ENCODE peak calls at places on chromosomes 2 and 18, in seven cellular contexts. One of them, this sample, is unnamed. For H3K9me3, the result is how much of the 10 kb centered on the place peaks cover.

GRCh38 chr2:68809324-68810240 is 61.6 kb downstream of the BMP10 start:
- DNase-seq in PC-3: no peak
- DNase-seq in astrocyte: no peak
- DNase-seq in stomach: no peak
- DNase-seq in neural progenitor cell: no peak
- DNase-seq in SK-N-SH: no peak
- DNase-seq in CD8-positive, alpha-beta T cell: no peak
- DNase-seq in this sample: no peak

GRCh38 chr2:3472296-3472695 is 47.0 kb downstream of the ADI1 start:
- DNase-seq in astrocyte: no peak
- DNase-seq in CD8-positive, alpha-beta T cell: no peak
- DNase-seq in neural progenitor cell: no peak
- DNase-seq in PC-3: no peak
- DNase-seq in SK-N-SH: no peak
- DNase-seq in stomach: no peak
- DNase-seq in this sample: no peak

GRCh38 chr2:13791019-13791418 is 841.5 kb upstream of the LRATD1 start:
- DNase-seq in SK-N-SH: no peak
- DNase-seq in CD8-positive, alpha-beta T cell: no peak
- DNase-seq in stomach: no peak
- DNase-seq in neural progenitor cell: no peak
- DNase-seq in astrocyte: no peak
- DNase-seq in PC-3: no peak
- DNase-seq in this sample: no peak

GRCh38 chr2:190863946-190864345 is 16.7 kb upstream of the GLS start:
- DNase-seq in astrocyte: no peak
- DNase-seq in stomach: no peak
- DNase-seq in neural progenitor cell: no peak
- DNase-seq in SK-N-SH: no peak
- DNase-seq in PC-3: no peak
- DNase-seq in CD8-positive, alpha-beta T cell: no peak
- DNase-seq in this sample: no peak

GRCh38 chr2:44671896-44672295 is 269.6 kb upstream of the SIX3 start:
- DNase-seq in CD8-positive, alpha-beta T cell: no peak
- DNase-seq in PC-3: no peak
- DNase-seq in stomach: no peak
- DNase-seq in neural progenitor cell: peak
- DNase-seq in SK-N-SH: no peak
- DNase-seq in astrocyte: no peak
- DNase-seq in this sample: no peak

GRCh38 chr18:50172367-50172766 is 22.6 kb downstream of the MYO5B start:
- DNase-seq in stomach: no peak
- DNase-seq in CD8-positive, alpha-beta T cell: no peak
- DNase-seq in neural progenitor cell: no peak
- DNase-seq in SK-N-SH: no peak
- DNase-seq in PC-3: no peak
- DNase-seq in astrocyte: no peak
- DNase-seq in this sample: no peak

GRCh38 chr18:1050012-1050657 is 145.5 kb downstream of the ADCYAP1 start:
- DNase-seq in neural progenitor cell: no peak
- DNase-seq in stomach: no peak
- DNase-seq in astrocyte: peak
- DNase-seq in PC-3: peak
- DNase-seq in SK-N-SH: no peak
- DNase-seq in CD8-positive, alpha-beta T cell: no peak
- DNase-seq in this sample: no peak

GRCh38 chr2:54724560-54725342 is 1.3 kb downstream of the EML6 start:
- DNase-seq in neural progenitor cell: peak
- DNase-seq in SK-N-SH: peak
- DNase-seq in CD8-positive, alpha-beta T cell: no peak
- DNase-seq in stomach: peak
- DNase-seq in PC-3: peak
- DNase-seq in astrocyte: no peak
- DNase-seq in this sample: no peak

GRCh38 chr18:8946046-8946838 is 156.3 kb upstream of the NDUFV2 start:
- DNase-seq in CD8-positive, alpha-beta T cell: no peak
- DNase-seq in PC-3: peak
- DNase-seq in astrocyte: peak
- DNase-seq in stomach: no peak
- DNase-seq in SK-N-SH: no peak
- DNase-seq in neural progenitor cell: no peak
- DNase-seq in this sample: no peak

GRCh38 chr2:47631840-47632398 is 151.0 kb upstream of the MSH6 start:
- DNase-seq in stomach: peak
- DNase-seq in SK-N-SH: no peak
- DNase-seq in neural progenitor cell: no peak
- DNase-seq in CD8-positive, alpha-beta T cell: no peak
- DNase-seq in astrocyte: peak
- DNase-seq in PC-3: peak
- DNase-seq in this sample: no peak

GRCh38 chr18:72325307-72325706 is 218.8 kb downstream of the CBLN2 start:
- DNase-seq in neural progenitor cell: no peak
- DNase-seq in astrocyte: no peak
- DNase-seq in CD8-positive, alpha-beta T cell: no peak
- DNase-seq in PC-3: no peak
- DNase-seq in stomach: no peak
- DNase-seq in SK-N-SH: no peak
- DNase-seq in this sample: no peak

GRCh38 chr18:21602302-21602592 is 1.7 kb upstream of the ESCO1 start:
- DNase-seq in stomach: no peak
- DNase-seq in astrocyte: no peak
- DNase-seq in CD8-positive, alpha-beta T cell: no peak
- DNase-seq in SK-N-SH: no peak
- DNase-seq in neural progenitor cell: no peak
- DNase-seq in PC-3: no peak
- DNase-seq in this sample: no peak

GRCh38 chr2:241584446-241584845 is 25.9 kb downstream of the BOK start:
- DNase-seq in neural progenitor cell: no peak
- DNase-seq in stomach: no peak
- DNase-seq in SK-N-SH: no peak
- DNase-seq in astrocyte: peak
- DNase-seq in PC-3: peak
- DNase-seq in CD8-positive, alpha-beta T cell: no peak
- DNase-seq in this sample: no peak
- H3K9me3 ChIP-seq in neural progenitor cell: under half
- H3K9me3 ChIP-seq in stomach: under half
- H3K9me3 ChIP-seq in SK-N-SH: under half
- H3K9me3 ChIP-seq in astrocyte: under half
- H3K9me3 ChIP-seq in PC-3: under half
- H3K9me3 ChIP-seq in CD8-positive, alpha-beta T cell: under half
- H3K9me3 ChIP-seq in this sample: under half

GRCh38 chr2:24203787-24204150 is 28.9 kb downstream of the FAM228A start:
- DNase-seq in stomach: no peak
- DNase-seq in SK-N-SH: no peak
- DNase-seq in astrocyte: no peak
- DNase-seq in CD8-positive, alpha-beta T cell: no peak
- DNase-seq in PC-3: no peak
- DNase-seq in neural progenitor cell: no peak
- DNase-seq in this sample: no peak

GRCh38 chr2:24203029-24203786 is 28.4 kb downstream of the FAM228A start:
- DNase-seq in PC-3: no peak
- DNase-seq in neural progenitor cell: peak
- DNase-seq in stomach: no peak
- DNase-seq in SK-N-SH: no peak
- DNase-seq in astrocyte: no peak
- DNase-seq in CD8-positive, alpha-beta T cell: no peak
- DNase-seq in this sample: no peak

GRCh38 chr2:24200799-24201198 is 25.9 kb downstream of the FAM228A start:
- DNase-seq in SK-N-SH: no peak
- DNase-seq in stomach: no peak
- DNase-seq in PC-3: no peak
- DNase-seq in astrocyte: no peak
- DNase-seq in CD8-positive, alpha-beta T cell: no peak
- DNase-seq in neural progenitor cell: no peak
- DNase-seq in this sample: no peak

GRCh38 chr2:24199968-24200590 is 25.2 kb downstream of the FAM228A start:
- DNase-seq in PC-3: no peak
- DNase-seq in neural progenitor cell: no peak
- DNase-seq in SK-N-SH: no peak
- DNase-seq in stomach: no peak
- DNase-seq in CD8-positive, alpha-beta T cell: no peak
- DNase-seq in astrocyte: peak
- DNase-seq in this sample: no peak

DNA sequence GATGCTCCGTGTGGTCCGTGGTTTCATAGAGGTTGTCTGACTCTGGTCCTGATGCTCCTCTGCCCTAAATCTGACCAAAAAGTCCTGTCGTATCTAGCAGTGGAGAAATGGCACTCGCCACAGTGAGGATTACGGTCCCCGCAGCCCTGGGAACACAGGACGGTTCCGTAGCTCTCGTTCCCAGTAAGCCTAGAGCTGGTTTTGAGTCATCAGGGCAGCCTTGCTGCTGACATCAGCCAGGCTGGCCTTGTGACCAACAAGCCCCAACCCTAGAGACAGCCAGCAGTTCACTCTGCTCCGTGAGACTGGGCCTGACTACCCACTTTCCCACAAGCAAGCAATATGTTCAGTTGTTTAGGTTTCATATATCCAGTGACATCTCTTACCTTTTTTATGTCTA is 26.6 kb downstream of the FAM228A start:
- DNase-seq in SK-N-SH: no peak
- DNase-seq in PC-3: no peak
- DNase-seq in neural progenitor cell: no peak
- DNase-seq in CD8-positive, alpha-beta T cell: no peak
- DNase-seq in astrocyte: no peak
- DNase-seq in stomach: no peak
- DNase-seq in this sample: no peak
- H3K9me3 ChIP-seq in SK-N-SH: under half
- H3K9me3 ChIP-seq in PC-3: under half
- H3K9me3 ChIP-seq in neural progenitor cell: under half
- H3K9me3 ChIP-seq in CD8-positive, alpha-beta T cell: under half
- H3K9me3 ChIP-seq in astrocyte: under half
- H3K9me3 ChIP-seq in stomach: under half
- H3K9me3 ChIP-seq in this sample: under half

GRCh38 chr18:37259711-37260110 is 305.9 kb downstream of the CELF4 start:
- DNase-seq in SK-N-SH: no peak
- DNase-seq in stomach: no peak
- DNase-seq in astrocyte: no peak
- DNase-seq in PC-3: no peak
- DNase-seq in neural progenitor cell: no peak
- DNase-seq in CD8-positive, alpha-beta T cell: no peak
- DNase-seq in this sample: no peak
- H3K9me3 ChIP-seq in SK-N-SH: under half
- H3K9me3 ChIP-seq in stomach: under half
- H3K9me3 ChIP-seq in astrocyte: under half
- H3K9me3 ChIP-seq in PC-3: under half
- H3K9me3 ChIP-seq in neural progenitor cell: under half
- H3K9me3 ChIP-seq in CD8-positive, alpha-beta T cell: under half
- H3K9me3 ChIP-seq in this sample: under half

DNA sequence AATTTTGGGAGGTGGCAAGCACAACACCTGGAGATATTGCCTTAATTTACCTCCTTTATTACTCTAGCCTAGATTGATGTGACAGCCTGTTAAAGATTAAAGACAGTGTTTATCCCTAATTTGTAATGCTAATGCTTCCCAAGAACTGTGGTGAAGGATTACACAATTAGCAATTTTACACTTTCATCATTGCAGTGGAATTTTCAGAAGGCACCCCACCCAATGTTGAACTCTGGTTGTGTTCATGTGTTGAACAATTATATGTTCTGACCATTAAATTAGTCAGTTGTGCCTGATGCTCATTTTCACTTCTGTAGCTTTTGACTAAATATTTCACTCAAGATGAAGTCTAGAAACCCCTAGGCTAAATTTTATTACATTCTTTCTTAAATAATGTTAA is 317.1 kb upstream of the CWC22 start:
- DNase-seq in CD8-positive, alpha-beta T cell: no peak
- DNase-seq in SK-N-SH: no peak
- DNase-seq in astrocyte: peak
- DNase-seq in stomach: no peak
- DNase-seq in PC-3: no peak
- DNase-seq in neural progenitor cell: no peak
- DNase-seq in this sample: no peak
- H3K9me3 ChIP-seq in CD8-positive, alpha-beta T cell: under half
- H3K9me3 ChIP-seq in SK-N-SH: under half
- H3K9me3 ChIP-seq in astrocyte: under half
- H3K9me3 ChIP-seq in stomach: under half
- H3K9me3 ChIP-seq in PC-3: under half
- H3K9me3 ChIP-seq in neural progenitor cell: under half
- H3K9me3 ChIP-seq in this sample: under half

DNA sequence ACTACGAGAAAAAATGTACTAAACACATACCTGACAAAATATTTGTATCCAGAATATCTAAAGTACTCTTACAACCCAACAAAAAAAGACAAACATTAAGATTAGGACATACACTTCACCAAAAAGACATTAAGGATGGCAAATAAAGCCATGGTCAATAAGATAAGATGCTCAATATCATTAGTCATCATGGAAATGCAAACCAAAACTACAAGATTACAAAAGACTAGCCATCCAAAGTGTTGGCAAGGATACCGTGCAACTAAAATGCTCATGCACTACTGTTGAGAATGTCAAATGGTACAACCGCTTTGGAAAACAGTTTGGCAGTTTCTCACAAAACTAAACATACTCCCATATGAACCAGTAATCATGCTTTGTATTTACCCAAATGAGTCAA is 29.7 kb downstream of the MAP3K2 start:
- DNase-seq in stomach: no peak
- DNase-seq in neural progenitor cell: no peak
- DNase-seq in PC-3: peak
- DNase-seq in SK-N-SH: no peak
- DNase-seq in CD8-positive, alpha-beta T cell: no peak
- DNase-seq in astrocyte: peak
- DNase-seq in this sample: no peak
- H3K9me3 ChIP-seq in stomach: under half
- H3K9me3 ChIP-seq in neural progenitor cell: under half
- H3K9me3 ChIP-seq in PC-3: under half
- H3K9me3 ChIP-seq in SK-N-SH: under half
- H3K9me3 ChIP-seq in CD8-positive, alpha-beta T cell: under half
- H3K9me3 ChIP-seq in astrocyte: under half
- H3K9me3 ChIP-seq in this sample: under half

GRCh38 chr2:160354677-160355076 is 138.9 kb downstream of the RBMS1 start:
- DNase-seq in stomach: no peak
- DNase-seq in SK-N-SH: no peak
- DNase-seq in neural progenitor cell: no peak
- DNase-seq in CD8-positive, alpha-beta T cell: no peak
- DNase-seq in astrocyte: no peak
- DNase-seq in PC-3: no peak
- DNase-seq in this sample: no peak
- H3K9me3 ChIP-seq in stomach: under half
- H3K9me3 ChIP-seq in SK-N-SH: under half
- H3K9me3 ChIP-seq in neural progenitor cell: under half
- H3K9me3 ChIP-seq in CD8-positive, alpha-beta T cell: under half
- H3K9me3 ChIP-seq in astrocyte: under half
- H3K9me3 ChIP-seq in PC-3: under half
- H3K9me3 ChIP-seq in this sample: under half